ENCODE peak calls at places on chromosomes 13 and 19, in ten cellular contexts. One of them, this sample, is unnamed.

GRCh38 chr13:44471686-44472085 is 98.1 kb downstream of the SERP2 start:
- DNase-seq in fibroblast of mammary gland: peak; percentile 31
- DNase-seq in fibroblast of pulmonary artery: peak; percentile 45
- DNase-seq in fibroblast of lung: peak; percentile 28
- DNase-seq in lower lobe of right lung: no peak
- DNase-seq in thoracic aorta: no peak
- DNase-seq in uterus: no peak
- DNase-seq in endothelial cell: no peak
- DNase-seq in heart left ventricle: no peak
- DNase-seq in heart right ventricle: no peak
- DNase-seq in this sample: no peak

GRCh38 chr13:37149380-37149779 is 43.9 kb upstream of the CSNK1A1L start:
- DNase-seq in fibroblast of mammary gland: no peak
- DNase-seq in fibroblast of pulmonary artery: no peak
- DNase-seq in fibroblast of lung: no peak
- DNase-seq in lower lobe of right lung: no peak
- DNase-seq in thoracic aorta: no peak
- DNase-seq in uterus: no peak
- DNase-seq in endothelial cell: no peak
- DNase-seq in heart left ventricle: no peak
- DNase-seq in heart right ventricle: no peak
- DNase-seq in this sample: no peak

GRCh38 chr19:46580247-46580646 is 20.9 kb upstream of the CALM3 start:
- DNase-seq in fibroblast of mammary gland: no peak
- DNase-seq in fibroblast of pulmonary artery: no peak
- DNase-seq in fibroblast of lung: no peak
- DNase-seq in lower lobe of right lung: no peak
- DNase-seq in thoracic aorta: no peak
- DNase-seq in uterus: no peak
- DNase-seq in endothelial cell: no peak
- DNase-seq in heart left ventricle: no peak
- DNase-seq in heart right ventricle: no peak
- DNase-seq in this sample: no peak

GRCh38 chr19:49094505-49095482 is 9.5 kb downstream of the SNRNP70 start:
- DNase-seq in fibroblast of mammary gland: no peak
- DNase-seq in fibroblast of pulmonary artery: no peak
- DNase-seq in fibroblast of lung: no peak
- DNase-seq in lower lobe of right lung: no peak
- DNase-seq in thoracic aorta: no peak
- DNase-seq in uterus: no peak
- DNase-seq in endothelial cell: no peak
- DNase-seq in heart left ventricle: peak; percentile 71
- DNase-seq in heart right ventricle: peak; percentile 48
- DNase-seq in this sample: no peak

GRCh38 chr13:80276371-80277289 is 64.3 kb downstream of the SPRY2 start:
- DNase-seq in fibroblast of mammary gland: peak; percentile 7
- DNase-seq in fibroblast of pulmonary artery: peak; percentile 75
- DNase-seq in fibroblast of lung: no peak
- DNase-seq in lower lobe of right lung: no peak
- DNase-seq in thoracic aorta: no peak
- DNase-seq in uterus: no peak
- DNase-seq in endothelial cell: peak; percentile 63
- DNase-seq in heart left ventricle: no peak
- DNase-seq in heart right ventricle: no peak
- DNase-seq in this sample: no peak

GRCh38 chr19:55220525-55220924 is 8.0 kb downstream of the TMEM86B start:
- DNase-seq in fibroblast of mammary gland: no peak
- DNase-seq in fibroblast of pulmonary artery: no peak
- DNase-seq in fibroblast of lung: no peak
- DNase-seq in lower lobe of right lung: no peak
- DNase-seq in thoracic aorta: no peak
- DNase-seq in uterus: no peak
- DNase-seq in endothelial cell: no peak
- DNase-seq in heart left ventricle: no peak
- DNase-seq in heart right ventricle: no peak
- DNase-seq in this sample: no peak

GRCh38 chr13:27853345-27853744 is 61.1 kb downstream of the GSX1 start:
- DNase-seq in fibroblast of mammary gland: no peak
- DNase-seq in fibroblast of pulmonary artery: no peak
- DNase-seq in fibroblast of lung: no peak
- DNase-seq in lower lobe of right lung: no peak
- DNase-seq in thoracic aorta: no peak
- DNase-seq in uterus: no peak
- DNase-seq in endothelial cell: no peak
- DNase-seq in heart left ventricle: no peak
- DNase-seq in heart right ventricle: no peak
- DNase-seq in this sample: no peak

GRCh38 chr19:46608581-46609345 is 7.6 kb downstream of the CALM3 start:
- DNase-seq in fibroblast of mammary gland: no peak
- DNase-seq in fibroblast of pulmonary artery: no peak
- DNase-seq in fibroblast of lung: no peak
- DNase-seq in lower lobe of right lung: peak; percentile 43
- DNase-seq in thoracic aorta: no peak
- DNase-seq in uterus: no peak
- DNase-seq in endothelial cell: no peak
- DNase-seq in heart left ventricle: peak; percentile 15
- DNase-seq in heart right ventricle: no peak
- DNase-seq in this sample: peak; percentile 16

GRCh38 chr13:94239135-94239534 is 240.3 kb downstream of the DCT start:
- DNase-seq in fibroblast of mammary gland: peak; percentile 88
- DNase-seq in fibroblast of pulmonary artery: peak; percentile 82
- DNase-seq in fibroblast of lung: peak; percentile 26
- DNase-seq in lower lobe of right lung: no peak
- DNase-seq in thoracic aorta: no peak
- DNase-seq in uterus: no peak
- DNase-seq in endothelial cell: no peak
- DNase-seq in heart left ventricle: no peak
- DNase-seq in heart right ventricle: no peak
- DNase-seq in this sample: no peak

GRCh38 chr13:45242070-45242469 is 41.2 kb upstream of the KCTD4 start:
- DNase-seq in fibroblast of mammary gland: peak; percentile 56
- DNase-seq in fibroblast of pulmonary artery: peak; percentile 65
- DNase-seq in fibroblast of lung: peak; percentile 80
- DNase-seq in lower lobe of right lung: no peak
- DNase-seq in thoracic aorta: no peak
- DNase-seq in uterus: no peak
- DNase-seq in endothelial cell: no peak
- DNase-seq in heart left ventricle: no peak
- DNase-seq in heart right ventricle: no peak
- DNase-seq in this sample: no peak

GRCh38 chr19:33405491-33406461 is 32.3 kb downstream of the CEBPG start:
- DNase-seq in fibroblast of mammary gland: no peak
- DNase-seq in fibroblast of pulmonary artery: no peak
- DNase-seq in fibroblast of lung: no peak
- DNase-seq in lower lobe of right lung: peak; percentile 42
- DNase-seq in thoracic aorta: no peak
- DNase-seq in uterus: peak; percentile 14
- DNase-seq in endothelial cell: no peak
- DNase-seq in heart left ventricle: no peak
- DNase-seq in heart right ventricle: no peak
- DNase-seq in this sample: peak; percentile 71

GRCh38 chr19:8695911-8696310 is 2.7 kb downstream of the ACTL9 start:
- DNase-seq in fibroblast of mammary gland: no peak
- DNase-seq in fibroblast of pulmonary artery: no peak
- DNase-seq in fibroblast of lung: no peak
- DNase-seq in lower lobe of right lung: no peak
- DNase-seq in thoracic aorta: no peak
- DNase-seq in uterus: no peak
- DNase-seq in endothelial cell: no peak
- DNase-seq in heart left ventricle: no peak
- DNase-seq in heart right ventricle: no peak
- DNase-seq in this sample: no peak

GRCh38 chr19:8698433-8699063 is at the start of gene ACTL9:
- DNase-seq in fibroblast of mammary gland: no peak
- DNase-seq in fibroblast of pulmonary artery: no peak
- DNase-seq in fibroblast of lung: no peak
- DNase-seq in lower lobe of right lung: no peak
- DNase-seq in thoracic aorta: no peak
- DNase-seq in uterus: no peak
- DNase-seq in endothelial cell: no peak
- DNase-seq in heart left ventricle: no peak
- DNase-seq in heart right ventricle: no peak
- DNase-seq in this sample: no peak

GRCh38 chr19:8699908-8700307 is 1.3 kb upstream of the ACTL9 start:
- DNase-seq in fibroblast of mammary gland: no peak
- DNase-seq in fibroblast of pulmonary artery: no peak
- DNase-seq in fibroblast of lung: no peak
- DNase-seq in lower lobe of right lung: no peak
- DNase-seq in thoracic aorta: no peak
- DNase-seq in uterus: no peak
- DNase-seq in endothelial cell: no peak
- DNase-seq in heart left ventricle: no peak
- DNase-seq in heart right ventricle: no peak
- DNase-seq in this sample: no peak

GRCh38 chr19:8696993-8697392 is 1.6 kb downstream of the ACTL9 start:
- DNase-seq in fibroblast of mammary gland: no peak
- DNase-seq in fibroblast of pulmonary artery: no peak
- DNase-seq in fibroblast of lung: no peak
- DNase-seq in lower lobe of right lung: no peak
- DNase-seq in thoracic aorta: no peak
- DNase-seq in uterus: no peak
- DNase-seq in endothelial cell: no peak
- DNase-seq in heart left ventricle: no peak
- DNase-seq in heart right ventricle: no peak
- DNase-seq in this sample: no peak

DNA sequence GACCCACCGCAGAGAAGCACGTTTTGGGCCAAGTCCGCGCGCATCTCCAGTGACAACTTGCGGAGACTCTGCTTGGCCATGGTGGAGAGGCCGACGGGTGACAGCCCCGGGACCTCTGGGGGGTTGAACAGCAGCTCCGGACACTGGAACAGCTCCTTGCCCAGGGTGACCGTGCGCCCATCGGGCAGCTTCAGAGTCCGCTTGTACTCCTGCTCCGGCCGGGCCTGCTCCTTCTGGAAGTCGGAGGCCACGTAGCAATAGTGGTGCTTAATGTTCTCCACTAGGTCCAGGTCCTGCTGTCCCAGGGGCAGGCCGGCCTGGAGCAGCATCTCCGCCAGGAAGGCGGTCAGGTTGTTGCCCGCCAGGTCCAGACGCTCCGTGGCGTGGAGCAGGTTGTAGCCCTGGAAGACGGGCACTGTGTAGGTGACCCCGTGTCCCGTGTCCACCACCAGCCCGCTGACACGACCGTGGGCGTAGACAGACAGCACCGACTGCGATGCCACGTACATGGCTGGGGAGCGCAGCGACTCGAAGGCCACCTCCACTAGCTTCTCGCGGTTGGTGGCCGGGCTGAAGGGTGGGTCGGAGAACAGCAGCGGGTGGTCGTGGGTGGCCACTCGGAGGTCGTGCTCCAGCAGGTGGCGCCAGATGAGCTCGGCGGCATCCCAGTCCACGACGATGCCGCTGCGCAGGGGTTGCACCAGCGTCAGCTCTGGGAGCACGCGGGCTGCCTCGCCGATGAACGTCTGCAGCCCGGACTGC is 743 bp downstream of the ACTL9 start:
- DNase-seq in fibroblast of mammary gland: no peak
- DNase-seq in fibroblast of pulmonary artery: no peak
- DNase-seq in fibroblast of lung: no peak
- DNase-seq in lower lobe of right lung: no peak
- DNase-seq in thoracic aorta: no peak
- DNase-seq in uterus: no peak
- DNase-seq in endothelial cell: no peak
- DNase-seq in heart left ventricle: no peak
- DNase-seq in heart right ventricle: no peak
- DNase-seq in this sample: no peak
- TF ChIP-seq CTCF in fibroblast of mammary gland: no peak
- TF ChIP-seq CTCF in fibroblast of pulmonary artery: no peak
- TF ChIP-seq CTCF in fibroblast of lung: no peak
- TF ChIP-seq CTCF in lower lobe of right lung: no peak
- TF ChIP-seq CTCF in thoracic aorta: no peak
- TF ChIP-seq CTCF in uterus: no peak
- TF ChIP-seq CTCF in endothelial cell: no peak
- TF ChIP-seq CTCF in heart left ventricle: peak; percentile 23
- TF ChIP-seq CTCF in heart right ventricle: no peak
- TF ChIP-seq CTCF in this sample: no peak

GRCh38 chr13:112069727-112070300 is 2.9 kb downstream of the SOX1 start:
- DNase-seq in fibroblast of mammary gland: no peak
- DNase-seq in fibroblast of pulmonary artery: no peak
- DNase-seq in fibroblast of lung: no peak
- DNase-seq in lower lobe of right lung: no peak
- DNase-seq in thoracic aorta: no peak
- DNase-seq in uterus: no peak
- DNase-seq in endothelial cell: no peak
- DNase-seq in heart left ventricle: no peak
- DNase-seq in heart right ventricle: no peak
- DNase-seq in this sample: no peak
- TF ChIP-seq CTCF in fibroblast of mammary gland: no peak
- TF ChIP-seq CTCF in fibroblast of pulmonary artery: no peak
- TF ChIP-seq CTCF in fibroblast of lung: no peak
- TF ChIP-seq CTCF in lower lobe of right lung: no peak
- TF ChIP-seq CTCF in thoracic aorta: no peak
- TF ChIP-seq CTCF in uterus: no peak
- TF ChIP-seq CTCF in endothelial cell: no peak
- TF ChIP-seq CTCF in heart left ventricle: no peak
- TF ChIP-seq CTCF in heart right ventricle: no peak
- TF ChIP-seq CTCF in this sample: no peak

GRCh38 chr19:35168261-35168660 is 13.7 kb downstream of the FXYD5 start:
- DNase-seq in fibroblast of mammary gland: peak; percentile 23
- DNase-seq in fibroblast of pulmonary artery: no peak
- DNase-seq in fibroblast of lung: no peak
- DNase-seq in lower lobe of right lung: no peak
- DNase-seq in thoracic aorta: no peak
- DNase-seq in uterus: no peak
- DNase-seq in endothelial cell: no peak
- DNase-seq in heart left ventricle: peak; percentile 4
- DNase-seq in heart right ventricle: no peak
- DNase-seq in this sample: peak; percentile 4
- TF ChIP-seq CTCF in fibroblast of mammary gland: peak; percentile 9
- TF ChIP-seq CTCF in fibroblast of pulmonary artery: no peak
- TF ChIP-seq CTCF in fibroblast of lung: no peak
- TF ChIP-seq CTCF in lower lobe of right lung: no peak
- TF ChIP-seq CTCF in thoracic aorta: no peak
- TF ChIP-seq CTCF in uterus: no peak
- TF ChIP-seq CTCF in endothelial cell: no peak
- TF ChIP-seq CTCF in heart left ventricle: no peak
- TF ChIP-seq CTCF in heart right ventricle: no peak
- TF ChIP-seq CTCF in this sample: no peak

DNA sequence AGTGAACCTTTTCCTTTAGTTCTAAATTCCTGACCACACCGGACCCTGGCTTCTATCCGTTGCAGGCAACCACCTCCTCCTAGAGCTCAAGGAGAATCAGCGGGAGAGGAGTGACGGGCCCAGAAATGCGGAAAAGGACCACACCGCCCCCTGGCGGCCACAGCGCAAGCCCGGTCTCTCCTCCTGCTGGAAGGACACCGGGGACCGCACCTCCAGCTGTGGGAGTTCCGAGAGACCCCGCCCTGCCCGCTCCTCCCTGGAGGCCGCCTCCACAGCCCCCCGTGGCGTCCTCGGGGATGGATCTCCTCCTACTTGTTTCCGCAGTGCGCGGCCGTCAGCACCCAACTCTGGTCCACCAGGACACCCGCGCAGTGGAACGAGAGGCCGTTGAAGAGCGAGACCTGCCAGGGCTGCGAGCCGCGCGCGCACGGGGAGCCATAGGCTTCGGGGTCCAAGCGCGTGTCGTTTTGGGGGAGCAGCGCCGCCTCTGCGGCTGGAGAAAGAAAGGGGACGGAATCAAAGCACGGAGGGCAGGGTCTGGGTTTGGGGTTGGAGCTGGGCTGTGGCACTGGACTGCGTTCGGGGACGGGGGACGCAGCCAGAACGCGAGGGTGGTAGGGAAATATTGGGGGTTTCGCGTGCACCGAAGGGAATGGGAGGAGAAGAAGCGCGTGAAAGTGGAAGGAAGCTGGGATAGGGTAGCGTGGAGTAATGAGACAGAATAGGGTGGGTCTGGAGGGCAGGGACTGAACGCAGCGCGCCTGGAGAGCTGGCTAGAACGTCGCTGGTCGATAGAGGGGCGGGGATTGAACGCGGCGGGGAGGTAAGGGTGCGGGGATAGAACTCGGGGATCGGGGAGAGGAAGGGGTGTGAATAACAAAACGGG is 2.5 kb downstream of the KLK10 start:
- DNase-seq in fibroblast of mammary gland: peak; percentile 36
- DNase-seq in fibroblast of pulmonary artery: peak; percentile 57
- DNase-seq in fibroblast of lung: peak; percentile 16
- DNase-seq in lower lobe of right lung: no peak
- DNase-seq in thoracic aorta: no peak
- DNase-seq in uterus: peak; percentile 43
- DNase-seq in endothelial cell: peak; percentile 86
- DNase-seq in heart left ventricle: peak; percentile 43
- DNase-seq in heart right ventricle: peak; percentile 68
- DNase-seq in this sample: peak; percentile 85
- TF ChIP-seq CTCF in fibroblast of mammary gland: peak; percentile 62
- TF ChIP-seq CTCF in fibroblast of pulmonary artery: peak; percentile 66
- TF ChIP-seq CTCF in fibroblast of lung: peak; percentile 36
- TF ChIP-seq CTCF in lower lobe of right lung: peak; percentile 52
- TF ChIP-seq CTCF in thoracic aorta: peak; percentile 31
- TF ChIP-seq CTCF in uterus: no peak
- TF ChIP-seq CTCF in endothelial cell: peak; percentile 80
- TF ChIP-seq CTCF in heart left ventricle: peak; percentile 60
- TF ChIP-seq CTCF in heart right ventricle: peak; percentile 84
- TF ChIP-seq CTCF in this sample: peak; percentile 82